ENCODE peak calls at places on chromosomes 5 and 9, in four cellular contexts. O is ascending aorta, P is pancreas, W is left ventricle myocardium inferior. G is an unnamed sample. For H3K4me1 and H3K9me3, the result is how much of the 10 kb centered on the place peaks cover.

GRCh38 chr5:10707198-10708187 is 53.5 kb downstream of the DAP start:
- DNase-seq in W (no peak), O (no peak), P (no peak), G (no peak)

GRCh38 chr5:118863345-118863744 is 125.0 kb downstream of the DTWD2 start:
- DNase-seq in P (no peak), W (no peak), O (no peak), G (no peak)

GRCh38 chr9:18296702-18297531 is 177.0 kb upstream of the ADAMTSL1 start:
- DNase-seq in W (no peak), P (no peak), O (no peak), G (no peak)

GRCh38 chr5:36158144-36158543 is 6.2 kb downstream of the SKP2 start:
- DNase-seq in P (no peak), O (no peak), W (no peak), G (no peak)

GRCh38 chr9:26296910-26297309 is 595.7 kb downstream of the CAAP1 start:
- DNase-seq in P (no peak), O (no peak), W (no peak), G (no peak)

GRCh38 chr9:122370869-122371467 is at the start of gene PTGS1:
- DNase-seq in O (no peak), P (peak), W (peak), G (peak)

GRCh38 chr5:89878140-89878570 is 531.4 kb downstream of the CETN3 start:
- DNase-seq in P (no peak), W (no peak), O (no peak), G (no peak)

GRCh38 chr5:115414406-115415142 is 118.1 kb upstream of the CCDC112 start:
- DNase-seq in O (no peak), P (no peak), W (no peak), G (no peak)

GRCh38 chr9:135079676-135080075 is 7.8 kb upstream of the OLFM1 start:
- DNase-seq in O (peak), P (no peak), W (no peak), G (no peak)

GRCh38 chr5:54837939-54838457 is 147.4 kb downstream of the ESM1 start:
- DNase-seq in O (no peak), W (no peak), P (no peak), G (no peak)

GRCh38 chr5:95471922-95472321 is 80.8 kb downstream of the FAM81B start:
- DNase-seq in W (no peak), O (no peak), P (no peak), G (no peak)

GRCh38 chr9:137055385-137056364 is 1.8 kb upstream of the ENTPD2 start:
- DNase-seq in W (peak), P (peak), O (peak), G (peak)

GRCh38 chr9:137304383-137305059 is 2.5 kb upstream of the NRARP start:
- DNase-seq in O (peak), W (peak), P (no peak), G (no peak)

GRCh38 chr9:70484232-70485130 is 70.0 kb upstream of the KLF9 start:
- DNase-seq in W (no peak), P (no peak), O (no peak), G (no peak)

GRCh38 chr9:124844291-124844690 is 9.0 kb upstream of the WDR38 start:
- DNase-seq in W (no peak), P (no peak), O (no peak), G (no peak)

GRCh38 chr5:14946813-14947640 is 75.4 kb upstream of the ANKH start:
- DNase-seq in O (no peak), W (no peak), P (no peak), G (no peak)

GRCh38 chr9:97398999-97399758 is 12.7 kb upstream of the TDRD7 start:
- DNase-seq in P (peak), O (peak), W (peak), G (peak)

GRCh38 chr9:89360465-89360864 is 42.2 kb downstream of the SECISBP2 start:
- DNase-seq in O (peak), W (no peak), P (no peak), G (no peak)

GRCh38 chr9:126248680-126249079 is 77.9 kb upstream of the MVB12B start:
- DNase-seq in P (no peak), W (no peak), O (no peak), G (no peak)

GRCh38 chr5:123813937-123814624 is 302.1 kb downstream of the CSNK1G3 start:
- DNase-seq in W (no peak), O (no peak), P (no peak), G (no peak)

GRCh38 chr5:98128846-98129245 is 644.6 kb upstream of the RGMB start:
- DNase-seq in P (no peak), W (no peak), O (no peak), G (no peak)

DNA sequence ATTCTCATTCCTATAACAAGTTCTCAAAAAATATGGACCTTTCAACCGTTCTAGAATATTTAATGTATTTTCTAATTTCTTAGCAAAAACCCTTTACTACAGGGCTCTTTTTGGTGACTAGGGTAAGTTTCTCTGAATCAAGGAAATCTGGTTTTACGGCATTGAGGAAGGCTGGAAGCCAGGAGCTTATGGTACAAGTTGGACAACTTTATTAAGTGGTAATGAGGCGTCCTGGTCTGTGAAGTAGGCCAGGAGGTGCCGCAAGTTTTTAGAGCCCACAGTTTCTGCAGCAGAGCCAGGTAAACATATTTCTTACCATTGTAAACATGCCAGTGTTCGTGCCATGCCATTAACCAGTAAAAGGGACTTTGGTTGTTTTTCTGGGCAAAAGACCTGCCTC is 14.6 kb upstream of the C1QTNF3 start:
- DNase-seq in O (no peak), W (no peak), P (no peak), G (no peak)
- H3K4me1 ChIP-seq in O (under half), W (under half), P (under half), G (under half)

DNA sequence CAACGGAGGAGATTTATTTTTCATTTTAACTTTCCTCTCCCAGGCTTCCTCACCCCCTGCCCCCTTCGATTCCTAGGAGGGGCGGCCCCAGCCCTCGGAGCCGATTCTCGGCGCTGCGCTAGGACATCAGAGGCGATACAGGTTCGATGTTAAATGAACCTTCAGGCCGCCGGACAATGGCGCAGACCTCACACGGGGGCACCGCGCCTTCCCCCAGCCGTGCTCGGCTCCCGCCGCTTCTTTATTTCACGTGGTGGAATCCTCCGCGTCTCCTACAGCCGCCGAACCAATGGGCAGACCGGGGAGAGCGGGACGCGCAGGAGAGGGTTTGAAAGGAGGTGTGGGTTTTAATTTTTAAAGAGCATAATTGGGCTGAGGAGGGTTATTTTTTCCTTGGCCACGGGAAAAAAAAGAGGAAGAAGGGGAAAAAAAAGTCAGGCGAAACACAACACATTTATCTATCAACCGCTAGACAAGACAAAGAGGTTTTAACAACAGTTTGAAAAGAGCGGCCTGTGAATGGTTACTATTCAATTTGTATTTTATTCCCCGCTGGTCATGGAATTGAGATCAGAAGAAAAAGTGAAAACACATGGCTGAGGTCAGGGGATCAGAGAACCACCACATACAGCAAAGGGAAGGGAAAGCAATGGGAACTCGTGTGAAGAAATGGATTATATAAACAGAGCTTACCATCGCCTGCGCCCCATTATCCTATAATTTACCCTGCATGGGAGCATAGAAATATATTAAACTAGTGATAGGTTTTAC is 126.9 kb downstream of the TMEM174 start:
- DNase-seq in P (no peak), W (no peak), O (peak), G (no peak)
- H3K9me3 ChIP-seq in P (under half), W (under half), O (under half), G (under half)

GRCh38 chr9:83980395-83981125 is at the start of gene RMI1:
- DNase-seq in P (peak), W (peak), O (peak), G (peak)

GRCh38 chr9:83978992-83979811 is 813 bp downstream of the HNRNPK start:
- DNase-seq in W (peak), P (peak), O (peak), G (peak)

GRCh38 chr9:83977196-83977595 is 2.8 kb downstream of the HNRNPK start:
- DNase-seq in O (no peak), W (no peak), P (no peak), G (no peak)

GRCh38 chr9:83979812-83980394 is at the start of gene HNRNPK:
- DNase-seq in W (peak), P (peak), O (peak), G (peak)

GRCh38 chr9:83981126-83981871 is 694 bp downstream of the RMI1 start:
- DNase-seq in O (peak), W (no peak), P (no peak), G (no peak)
- H3K4me1 ChIP-seq in O (under half), W (half or more), P (under half), G (under half)

DNA sequence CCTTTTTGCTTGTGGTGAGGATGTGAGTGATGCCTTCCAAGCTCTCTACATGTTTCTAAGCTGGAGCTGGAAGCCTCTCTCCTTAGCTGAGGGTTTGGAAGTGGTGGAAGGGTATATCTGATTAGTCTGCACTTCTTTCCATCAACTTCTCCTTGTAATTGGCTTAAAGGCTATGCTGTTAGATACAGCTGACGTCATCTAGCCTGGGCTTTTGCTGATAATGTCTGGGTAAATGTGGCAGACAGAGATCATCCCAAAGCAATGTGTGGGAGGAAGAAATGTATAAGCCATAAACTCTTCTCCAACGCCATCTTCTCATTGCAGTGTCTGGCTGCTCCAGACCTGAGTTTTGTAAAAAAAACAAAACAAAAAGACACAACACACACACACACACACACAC is 29.3 kb downstream of the ZNF354C start:
- DNase-seq in O (no peak), P (no peak), W (no peak), G (no peak)
- H3K9me3 ChIP-seq in O (half or more), P (under half), W (half or more), G (under half)

GRCh38 chr5:139295692-139296091 is 2.2 kb downstream of the MATR3 start:
- DNase-seq in W (no peak), P (no peak), O (no peak), G (no peak)
- H3K4me1 ChIP-seq in W (half or more), P (under half), O (under half), G (half or more)

G was measured in right atrium auricular region.